ENCODE peak calls at places on chromosomes 7 and 10, in six cellular contexts. X is pancreas; A is hepatocyte; L is neuronal stem cell; K is CD8-positive, alpha-beta memory T cell; T is CD8-positive, alpha-beta T cell. M is an unnamed sample. For H3K4me1, the result is how much of the 10 kb centered on the place peaks cover.

GRCh38 chr10:12703141-12703540 is 298.4 kb downstream of the CCDC3 start:
- DNase-seq in X (no peak), A (no peak), L (no peak), K (no peak), T (no peak), M (no peak)

GRCh38 chr7:101488826-101489572 is 126.3 kb downstream of the COL26A1 start:
- DNase-seq in X (no peak), A (peak), L (no peak), K (no peak), T (no peak), M (no peak)

GRCh38 chr10:70874061-70874460 is 14.3 kb downstream of the PCBD1 start:
- DNase-seq in X (no peak), A (no peak), L (no peak), K (no peak), T (no peak), M (no peak)

GRCh38 chr7:115357213-115357999 is 435.5 kb downstream of the MDFIC start:
- DNase-seq in X (no peak), A (no peak), L (no peak), K (no peak), T (no peak), M (no peak)

GRCh38 chr10:73509695-73510094 is 13.9 kb upstream of the PPP3CB start:
- DNase-seq in X (no peak), A (no peak), L (no peak), K (no peak), T (no peak), M (no peak)

GRCh38 chr10:42801135-42801534 is 18.5 kb downstream of the BMS1 start:
- DNase-seq in X (no peak), A (no peak), L (no peak), K (no peak), T (no peak), M (no peak)

GRCh38 chr7:151020231-151020630 is 4.1 kb downstream of the ATG9B start:
- DNase-seq in X (no peak), A (no peak), L (no peak), K (no peak), T (no peak), M (no peak)

GRCh38 chr10:24723788-24724380 is at the start of gene ARHGAP21:
- DNase-seq in X (peak), A (peak), L (peak), K (peak), T (peak), M (peak)

GRCh38 chr7:132907380-132907940 is 174.4 kb downstream of the CHCHD3 start:
- DNase-seq in X (no peak), A (no peak), L (no peak), K (no peak), T (no peak), M (no peak)

GRCh38 chr7:106521541-106521940 is 139.4 kb downstream of the CCDC71L start:
- DNase-seq in X (no peak), A (no peak), L (no peak), K (no peak), T (no peak), M (no peak)

GRCh38 chr10:101837753-101838152 is 5.8 kb downstream of the KCNIP2 start:
- DNase-seq in X (no peak), A (no peak), L (no peak), K (no peak), T (no peak), M (peak)

GRCh38 chr7:101094791-101095375 is 9.6 kb downstream of the TRIM56 start:
- DNase-seq in X (peak), A (peak), L (no peak), K (no peak), T (no peak), M (peak)

GRCh38 chr10:20466731-20467130 is 430.4 kb downstream of the NEBL start:
- DNase-seq in X (no peak), A (no peak), L (no peak), K (no peak), T (no peak), M (no peak)

GRCh38 chr7:140155428-140155827 is 21.4 kb downstream of the KDM7A start:
- DNase-seq in X (no peak), A (no peak), L (no peak), K (no peak), T (no peak), M (no peak)

DNA sequence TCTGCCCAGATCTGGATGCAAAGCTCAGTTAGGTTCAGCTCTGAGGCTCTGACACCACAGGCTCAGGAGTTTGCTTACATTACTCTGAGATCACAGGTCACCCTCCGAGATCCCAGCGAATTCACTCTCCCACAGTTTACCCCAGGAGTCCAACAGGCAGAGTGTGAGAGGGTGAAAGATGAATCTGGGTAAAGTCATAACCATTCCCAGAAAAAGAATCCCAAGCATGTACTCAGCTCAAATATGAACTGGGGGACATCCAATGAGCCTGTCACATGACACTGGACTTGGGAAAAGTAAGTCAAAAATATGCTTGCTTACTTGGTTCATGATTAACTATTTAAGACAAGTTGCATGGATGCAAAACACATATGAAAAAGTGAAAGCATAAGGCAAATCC is 110.3 kb upstream of the ARID5B start:
- DNase-seq in X (no peak), A (no peak), L (no peak), K (no peak), T (no peak), M (no peak)
- H3K4me1 ChIP-seq in X (under half), A (under half), L (under half), K (under half), T (under half), M (under half)

DNA sequence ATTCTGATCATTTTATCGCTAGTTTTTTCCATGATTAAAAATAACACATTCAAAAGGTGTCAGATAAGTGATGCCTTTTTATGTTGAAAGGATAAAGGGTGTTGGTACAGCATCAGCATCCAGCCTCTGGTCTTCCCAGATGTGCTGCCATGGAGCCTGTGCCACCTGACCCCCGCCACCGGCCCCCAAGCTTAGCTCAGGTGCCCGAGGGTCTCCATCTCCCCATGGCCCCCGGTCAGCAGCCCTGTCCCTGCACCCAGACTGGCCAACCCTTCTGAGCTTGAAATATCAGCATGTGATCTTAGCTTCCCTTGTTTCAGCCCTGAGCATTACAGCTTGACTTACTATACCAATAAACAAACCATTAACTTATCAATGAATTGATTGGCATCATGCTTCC is 24.6 kb downstream of the PFKP start:
- DNase-seq in X (no peak), A (no peak), L (no peak), K (no peak), T (no peak), M (no peak)
- H3K4me1 ChIP-seq in X (under half), A (under half), L (under half), K (under half), T (under half), M (under half)

GRCh38 chr10:99983280-99983988 is 26.3 kb downstream of the DNMBP start:
- DNase-seq in X (no peak), A (peak), L (no peak), K (no peak), T (no peak), M (peak)

GRCh38 chr10:99984635-99985034 is 25.1 kb downstream of the DNMBP start:
- DNase-seq in X (no peak), A (no peak), L (no peak), K (no peak), T (no peak), M (no peak)

GRCh38 chr10:99984201-99984600 is 25.5 kb downstream of the DNMBP start:
- DNase-seq in X (no peak), A (peak), L (no peak), K (no peak), T (no peak), M (no peak)

GRCh38 chr10:99981581-99982199 is 28.1 kb downstream of the DNMBP start:
- DNase-seq in X (no peak), A (no peak), L (no peak), K (no peak), T (no peak), M (no peak)

DNA sequence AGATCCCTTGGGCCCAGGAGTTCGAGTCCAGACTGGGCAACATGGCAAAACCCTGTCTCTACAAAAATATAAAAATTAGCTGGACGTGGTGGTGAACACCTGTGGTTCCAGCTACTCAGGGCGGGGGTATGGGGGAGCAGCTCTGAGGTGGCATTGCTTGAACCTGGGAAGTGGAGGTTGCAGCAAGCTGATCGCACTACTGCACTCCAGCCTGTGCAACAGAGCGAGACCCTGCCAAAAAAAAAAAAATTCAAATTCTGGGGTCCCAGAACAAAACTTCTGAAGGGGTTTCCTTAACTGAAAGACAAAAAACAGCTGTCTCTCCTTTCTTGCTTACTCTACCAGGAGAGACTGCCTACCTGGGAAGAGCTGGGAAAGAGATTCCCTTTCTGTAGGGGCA is 27.0 kb downstream of the DNMBP start:
- DNase-seq in X (no peak), A (no peak), L (no peak), K (no peak), T (no peak), M (no peak)
- H3K4me1 ChIP-seq in X (under half), A (under half), L (under half), K (under half), T (under half), M (under half)

GRCh38 chr7:42236266-42237161 is 495 bp downstream of the GLI3 start:
- DNase-seq in X (peak), A (peak), L (no peak), K (no peak), T (no peak), M (no peak)
- H3K4me1 ChIP-seq in X (under half), A (under half), L (under half), K (under half), T (under half), M (under half)

DNA sequence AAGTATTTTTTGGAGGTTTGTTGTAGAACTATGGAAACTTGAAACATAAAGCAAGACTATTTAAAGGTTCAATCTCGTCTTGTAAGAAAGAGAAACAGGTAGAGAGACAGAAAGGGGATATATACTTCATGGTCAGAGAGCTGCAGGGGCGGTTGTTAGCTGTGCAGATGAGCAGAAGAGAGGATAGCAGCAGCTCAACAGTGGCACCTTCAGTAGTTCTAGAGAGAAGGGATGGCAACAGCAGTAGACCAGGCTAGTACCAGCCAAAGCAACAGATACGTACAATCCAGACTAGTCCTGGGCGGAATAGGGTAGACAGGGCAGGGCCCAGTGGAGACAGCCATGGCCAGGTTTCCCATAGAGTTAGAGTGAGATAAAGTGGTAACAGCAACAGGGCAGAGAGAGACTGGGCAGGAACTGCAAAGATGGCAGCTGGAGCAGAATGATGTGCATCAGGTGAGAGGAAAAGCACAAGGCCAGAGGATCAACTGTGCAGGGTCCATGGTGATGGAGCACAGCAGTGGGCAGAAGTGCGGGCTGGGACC is 145.2 kb downstream of the FRMD4A start:
- DNase-seq in X (no peak), A (no peak), L (peak), K (peak), T (peak), M (no peak)
- H3K4me1 ChIP-seq in X (under half), A (under half), L (under half), K (under half), T (under half), M (under half)

DNA sequence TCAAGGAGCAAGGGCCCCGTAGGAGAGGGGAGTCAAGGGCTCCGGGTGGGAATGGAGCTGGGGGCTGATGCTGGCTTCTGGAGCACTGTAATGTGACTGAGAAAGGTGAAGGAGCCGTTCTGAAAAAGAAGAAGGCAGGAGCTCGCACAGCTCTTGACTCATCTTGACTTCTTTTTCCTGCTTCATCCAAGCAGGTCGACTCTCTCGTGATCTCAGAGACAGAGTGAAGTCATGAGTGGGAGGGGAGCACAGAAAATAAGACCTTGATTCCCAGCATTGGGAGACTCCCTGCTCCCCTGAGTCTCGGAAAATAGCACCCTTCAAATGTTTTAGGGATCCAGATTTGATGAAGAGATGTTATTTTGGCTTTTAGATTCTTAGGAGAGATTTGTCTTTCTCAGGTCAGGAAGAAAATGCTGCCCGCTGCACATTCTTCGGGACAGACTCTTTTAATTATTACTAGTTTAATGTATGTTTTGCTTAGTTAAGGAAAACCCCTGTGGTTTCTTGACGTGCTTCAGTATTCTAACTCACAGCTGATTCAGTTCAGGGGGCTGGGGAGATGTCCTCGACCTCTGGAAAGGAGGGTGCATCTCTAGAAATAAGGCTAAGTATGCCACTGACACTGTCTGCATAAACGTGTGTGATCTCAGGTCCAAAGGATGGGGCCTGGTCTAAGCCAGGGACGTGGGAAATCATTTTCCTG is 34.1 kb downstream of the EGFR start:
- DNase-seq in X (no peak), A (no peak), L (no peak), K (no peak), T (no peak), M (no peak)
- H3K4me1 ChIP-seq in X (under half), A (under half), L (under half), K (under half), T (under half), M (under half)

DNA sequence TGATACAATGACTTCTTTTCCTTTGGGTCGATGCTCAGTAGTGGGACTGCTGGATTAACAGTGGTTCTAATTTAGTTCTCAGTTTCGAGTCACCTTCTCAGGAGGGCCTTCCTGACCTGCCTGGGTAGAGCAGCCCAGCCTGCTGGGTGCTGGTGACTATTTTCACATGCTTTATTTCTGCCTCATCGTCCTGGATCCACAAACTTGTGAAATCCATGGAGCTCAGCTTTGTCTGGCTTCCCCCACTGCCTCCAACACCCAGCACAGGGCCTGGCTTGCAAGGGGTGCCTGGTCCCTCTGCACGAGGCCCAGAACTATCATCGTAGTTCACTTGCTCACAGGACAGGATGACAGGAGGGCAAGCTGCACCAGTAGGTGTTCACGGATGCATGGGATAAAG is 46.9 kb downstream of the SPOCK2 start:
- DNase-seq in X (no peak), A (no peak), L (no peak), K (no peak), T (no peak), M (no peak)
- H3K4me1 ChIP-seq in X (under half), A (under half), L (under half), K (under half), T (under half), M (under half)

DNA sequence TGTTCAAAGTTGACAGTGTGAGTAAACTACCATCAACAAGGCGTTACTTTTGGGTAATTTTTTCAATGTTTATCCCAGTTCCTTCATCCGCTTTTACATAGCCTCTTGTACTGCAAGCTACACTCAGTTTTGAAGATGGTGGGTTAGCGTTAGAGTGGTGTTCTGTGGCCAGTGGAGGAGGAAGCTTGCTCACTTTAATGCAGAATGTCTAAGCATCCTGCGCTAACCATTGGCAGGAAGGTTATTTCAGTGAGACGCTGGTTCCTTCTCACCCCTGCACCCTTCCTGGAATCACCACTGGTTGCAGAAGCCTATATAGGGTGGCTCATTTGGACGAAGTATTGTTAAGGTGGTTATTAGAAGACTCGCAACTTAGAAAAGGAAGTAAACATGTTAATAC is 159.1 kb downstream of the CELF2 start:
- DNase-seq in X (no peak), A (no peak), L (no peak), K (no peak), T (peak), M (peak)
- H3K4me1 ChIP-seq in X (under half), A (under half), L (under half), K (half or more), T (half or more), M (under half)